ENCODE peak calls at places on chromosomes 6 and 20, in five cellular contexts. Y is activated CD4-positive, alpha-beta T cell treated with anti-CD3 and anti-CD28 coated beads, Interleukin-2, amount 50 U/mL, for 4 hours; E is GM20000; W is CD4-positive, CD25-positive, alpha-beta regulatory T cell; M is ovary. I is an unnamed sample.

GRCh38 chr6:95094751-95095150 is 482.6 kb upstream of the MANEA start:
- DNase-seq in E (no peak), Y (no peak), W (no peak), M (no peak), I (no peak)

GRCh38 chr6:79713701-79714322 is 82.7 kb downstream of the SH3BGRL2 start:
- DNase-seq in M (peak), Y (peak), E (peak), W (peak), I (peak)

GRCh38 chr6:25694366-25694765 is 42.4 kb downstream of the SCGN start:
- DNase-seq in Y (no peak), W (no peak), M (no peak), E (no peak), I (no peak)

GRCh38 chr6:123415844-123416468 is 220.8 kb downstream of the TRDN start:
- DNase-seq in Y (no peak), W (peak), M (no peak), E (peak), I (peak)

GRCh38 chr6:42367353-42368011 is 84.2 kb downstream of the TRERF1 start:
- DNase-seq in E (peak), M (no peak), W (peak), Y (no peak), I (no peak)

GRCh38 chr20:36546111-36546736 is 4.9 kb downstream of the MYL9 start:
- DNase-seq in M (no peak), Y (no peak), W (no peak), E (no peak), I (no peak)

GRCh38 chr20:61896058-61896961 is 169.4 kb downstream of the TAF4 start:
- DNase-seq in M (peak), W (peak), Y (no peak), E (peak), I (peak)

GRCh38 chr6:170296746-170297576 is 6.1 kb upstream of the DLL1 start:
- DNase-seq in M (peak), Y (no peak), W (no peak), E (no peak), I (no peak)

GRCh38 chr6:125816828-125817280 is 26.1 kb downstream of the NCOA7 start:
- DNase-seq in W (no peak), M (no peak), Y (no peak), E (no peak), I (no peak)